ENCODE peak calls at places on chromosomes 12 and 14, in eight cellular contexts. K, D, W, L, J, X, Z and V are unnamed samples.

GRCh38 chr12:95218164-95218851 is 701 bp downstream of the VEZT start:
- DNase-seq in K (no peak), D (peak; percentile 54), W (peak; percentile 62), L (peak; percentile 95), J (no peak), X (no peak), Z (peak; percentile 87), V (peak; percentile 44)

GRCh38 chr14:55151601-55152000 is 22.5 kb downstream of the LGALS3 start:
- DNase-seq in K (no peak), D (no peak), W (no peak), L (no peak), J (no peak), X (no peak), Z (no peak), V (no peak)

GRCh38 chr12:53023-53734 is 13.4 kb upstream of the IQSEC3 start:
- DNase-seq in K (no peak), D (no peak), W (no peak), L (no peak), J (no peak), X (peak; percentile 41), Z (peak; percentile 0), V (no peak)

GRCh38 chr12:124006582-124007170 is 33.7 kb downstream of the ZNF664 start:
- DNase-seq in K (no peak), D (no peak), W (no peak), L (peak; percentile 40), J (no peak), X (no peak), Z (no peak), V (no peak)

GRCh38 chr14:105162374-105162979 is 6.1 kb downstream of the JAG2 start:
- DNase-seq in K (peak; percentile 15), D (no peak), W (no peak), L (no peak), J (no peak), X (no peak), Z (peak; percentile 16), V (no peak)

GRCh38 chr14:49593016-49593415 is 5.7 kb upstream of the LRR1 start:
- DNase-seq in K (no peak), D (peak; percentile 41), W (peak; percentile 50), L (no peak), J (no peak), X (no peak), Z (peak; percentile 83), V (peak; percentile 37)

GRCh38 chr12:41514050-41514449 is 325.9 kb downstream of the PDZRN4 start:
- DNase-seq in K (no peak), D (no peak), W (no peak), L (no peak), J (no peak), X (no peak), Z (no peak), V (no peak)

GRCh38 chr14:35342160-35343010 is 50.2 kb downstream of the PSMA6 start:
- DNase-seq in K (no peak), D (peak; percentile 59), W (peak; percentile 45), L (peak; percentile 92), J (no peak), X (no peak), Z (no peak), V (no peak)

GRCh38 chr12:99981639-99982190 is 3.0 kb downstream of the ANKS1B start:
- DNase-seq in K (no peak), D (no peak), W (no peak), L (no peak), J (no peak), X (no peak), Z (no peak), V (no peak)

GRCh38 chr12:22228022-22228875 is 106.3 kb downstream of the ST8SIA1 start:
- DNase-seq in K (no peak), D (peak; percentile 28), W (no peak), L (no peak), J (no peak), X (no peak), Z (no peak), V (no peak)

GRCh38 chr12:57198329-57198728 is 18.3 kb upstream of the NXPH4 start:
- DNase-seq in K (no peak), D (no peak), W (no peak), L (no peak), J (no peak), X (no peak), Z (no peak), V (no peak)

GRCh38 chr14:38199076-38199475 is 8.6 kb upstream of the SSTR1 start:
- DNase-seq in K (no peak), D (no peak), W (no peak), L (no peak), J (no peak), X (peak; percentile 28), Z (no peak), V (no peak)

GRCh38 chr12:45974171-45974719 is 16.1 kb downstream of the SCAF11 start:
- DNase-seq in K (no peak), D (no peak), W (no peak), L (no peak), J (no peak), X (no peak), Z (no peak), V (no peak)

GRCh38 chr12:115155665-115156645 is 472.0 kb upstream of the TBX3 start:
- DNase-seq in K (no peak), D (peak; percentile 67), W (peak; percentile 87), L (no peak), J (no peak), X (peak; percentile 45), Z (peak; percentile 99), V (peak; percentile 99)

GRCh38 chr14:25833341-25834121 is 764.3 kb downstream of the NOVA1 start:
- DNase-seq in K (peak; percentile 46), D (peak; percentile 25), W (peak; percentile 68), L (peak; percentile 81), J (no peak), X (peak; percentile 74), Z (peak; percentile 45), V (no peak)

GRCh38 chr12:56602239-56602638 is 27.9 kb downstream of the BAZ2A start:
- DNase-seq in K (no peak), D (peak; percentile 37), W (peak; percentile 36), L (no peak), J (no peak), X (no peak), Z (no peak), V (no peak)

GRCh38 chr12:11804130-11804529 is 154.7 kb downstream of the ETV6 start:
- DNase-seq in K (no peak), D (no peak), W (no peak), L (peak; percentile 50), J (no peak), X (no peak), Z (no peak), V (no peak)
- TF ChIP-seq CTCF in K (no peak), D (no peak), W (no peak), L (no peak), J (no peak), X (no peak), Z (no peak), V (no peak)

GRCh38 chr14:67623114-67623513 is 3.4 kb downstream of the ARG2 start:
- DNase-seq in K (peak; percentile 70), D (peak; percentile 45), W (peak; percentile 72), L (no peak), J (no peak), X (peak; percentile 42), Z (peak; percentile 57), V (no peak)

GRCh38 chr14:67618617-67619063 is 1.1 kb upstream of the ARG2 start:
- DNase-seq in K (peak; percentile 75), D (peak; percentile 92), W (peak; percentile 90), L (no peak), J (peak; percentile 24), X (peak; percentile 89), Z (peak; percentile 80), V (peak; percentile 84)

GRCh38 chr14:67622675-67623074 is 3.0 kb downstream of the ARG2 start:
- DNase-seq in K (peak; percentile 85), D (peak; percentile 90), W (peak; percentile 92), L (peak; percentile 79), J (no peak), X (peak; percentile 77), Z (peak; percentile 79), V (peak; percentile 81)

GRCh38 chr14:67620217-67620789 is 583 bp downstream of the ARG2 start:
- DNase-seq in K (no peak), D (no peak), W (peak; percentile 7), L (peak; percentile 66), J (peak; percentile 4), X (peak; percentile 77), Z (peak; percentile 36), V (no peak)

DNA sequence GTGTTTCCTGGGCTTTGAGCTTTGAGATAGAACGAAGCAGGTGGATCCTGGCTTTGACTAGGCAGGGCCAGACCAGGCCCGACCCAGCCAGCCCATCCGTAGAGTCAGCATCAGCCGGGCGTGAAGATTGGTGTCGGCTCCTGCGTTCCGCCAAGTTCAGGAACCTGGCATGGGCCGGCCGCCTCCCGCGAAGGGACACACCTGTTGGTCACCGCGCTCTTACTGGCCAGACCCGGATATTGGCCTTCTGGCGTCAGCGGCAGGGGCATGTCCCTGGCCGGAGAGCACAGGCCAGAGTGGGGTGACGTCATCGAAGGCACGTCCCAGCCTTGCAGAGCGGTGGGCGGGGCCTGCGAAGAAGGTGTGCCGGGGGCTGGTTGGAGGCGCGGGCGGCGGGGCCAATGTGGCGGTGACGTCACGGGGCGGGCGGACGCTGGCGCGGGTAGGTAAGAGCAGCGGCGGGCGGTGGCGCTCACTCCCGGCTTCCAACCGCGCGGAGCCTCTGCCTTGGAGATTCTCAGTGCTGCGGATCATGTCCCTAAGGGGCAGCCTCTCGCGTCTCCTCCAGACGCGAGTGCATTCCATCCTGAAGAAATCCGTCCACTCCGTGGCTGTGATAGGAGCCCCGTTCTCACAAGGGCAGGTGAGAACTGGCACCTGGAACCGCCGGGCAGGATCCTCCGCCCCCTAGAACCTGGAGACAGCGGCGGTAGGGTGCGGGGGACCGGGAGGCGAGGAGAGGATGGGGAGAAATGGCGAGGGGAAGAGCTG is at the start of gene ARG2:
- DNase-seq in K (peak; percentile 95), D (peak; percentile 95), W (peak; percentile 95), L (peak; percentile 99), J (peak; percentile 99), X (peak; percentile 99), Z (peak; percentile 95), V (peak; percentile 87)
- TF ChIP-seq CTCF in K (peak; percentile 66), D (no peak), W (no peak), L (no peak), J (no peak), X (no peak), Z (peak; percentile 32), V (peak; percentile 23)

DNA sequence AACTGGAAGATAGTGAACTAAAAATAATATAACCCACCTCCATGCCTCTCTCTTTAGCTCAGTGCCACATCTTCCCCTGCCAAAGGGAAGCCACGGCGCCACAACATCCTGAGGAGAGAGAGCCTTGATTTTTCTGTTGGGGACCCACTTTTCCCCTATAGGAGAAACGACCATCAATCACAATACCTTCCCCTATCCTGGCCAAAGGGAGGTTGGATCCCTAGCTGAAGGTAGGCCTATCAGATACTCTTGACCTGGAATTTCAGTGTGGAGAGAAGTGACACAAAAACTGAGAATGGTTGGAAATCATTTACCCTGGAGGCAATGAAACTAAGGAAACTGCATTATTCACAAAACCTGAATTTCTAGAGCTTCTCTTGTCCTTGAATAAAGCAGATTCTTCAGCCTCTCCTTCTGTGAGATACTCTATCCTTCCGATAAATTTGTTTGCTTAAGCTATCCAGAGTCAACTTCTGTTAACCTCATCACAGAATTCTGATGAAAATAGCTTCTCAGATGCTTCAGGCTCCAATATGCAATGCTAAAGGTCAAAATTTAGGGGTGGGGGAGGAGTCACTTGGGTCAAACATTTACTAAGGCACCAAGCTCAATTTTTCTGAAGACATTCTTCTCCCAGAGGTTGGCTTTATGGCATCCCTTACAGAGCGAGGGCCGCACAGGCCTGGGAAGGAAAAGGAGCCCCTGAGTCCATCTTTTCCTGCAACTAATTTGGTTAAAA is 27.0 kb upstream of the DUSP6 start:
- DNase-seq in K (peak; percentile 78), D (no peak), W (no peak), L (no peak), J (no peak), X (no peak), Z (no peak), V (no peak)
- TF ChIP-seq CTCF in K (no peak), D (no peak), W (no peak), L (no peak), J (no peak), X (no peak), Z (no peak), V (no peak)

GRCh38 chr12:49089831-49090773 is 4.5 kb downstream of the DHH start:
- DNase-seq in K (no peak), D (peak; percentile 58), W (peak; percentile 51), L (peak; percentile 65), J (peak; percentile 36), X (peak; percentile 64), Z (peak; percentile 35), V (peak; percentile 36)
- TF ChIP-seq CTCF in K (peak; percentile 44), D (peak; percentile 16), W (peak; percentile 12), L (no peak), J (no peak), X (no peak), Z (peak; percentile 41), V (peak; percentile 53)